ENCODE peak calls at places on chromosome 1, in ten cellular contexts. One of them, this sample, is unnamed.
A peak's percentile ranks its signal among the peaks of the same experiment; 100 is the strongest.

GRCh38 chr1:22826630-22827580 is 116.3 kb downstream of the EPHB2 start:
- DNase-seq in RWPE1: peak; percentile 78
- DNase-seq in amygdala: no peak
- DNase-seq in H54: no peak
- DNase-seq in NCI-H2081: peak; percentile 29
- DNase-seq in left cardiac atrium: no peak
- DNase-seq in Panc1: no peak
- DNase-seq in midbrain: no peak
- DNase-seq in NCI-H510A treated with DMSO at 0.1 percent for 48 hours: no peak
- DNase-seq in T-helper 2 cell: no peak
- DNase-seq in this sample: peak; percentile 36

GRCh38 chr1:59443355-59443754 is 146.5 kb downstream of the FGGY start:
- DNase-seq in RWPE1: no peak
- DNase-seq in amygdala: no peak
- DNase-seq in H54: no peak
- DNase-seq in NCI-H2081: no peak
- DNase-seq in left cardiac atrium: no peak
- DNase-seq in Panc1: no peak
- DNase-seq in midbrain: no peak
- DNase-seq in NCI-H510A treated with DMSO at 0.1 percent for 48 hours: no peak
- DNase-seq in T-helper 2 cell: no peak
- DNase-seq in this sample: no peak

GRCh38 chr1:30087465-30087864 is 635.9 kb downstream of the MATN1 start:
- DNase-seq in RWPE1: no peak
- DNase-seq in amygdala: no peak
- DNase-seq in H54: no peak
- DNase-seq in NCI-H2081: no peak
- DNase-seq in left cardiac atrium: no peak
- DNase-seq in Panc1: no peak
- DNase-seq in midbrain: no peak
- DNase-seq in NCI-H510A treated with DMSO at 0.1 percent for 48 hours: no peak
- DNase-seq in T-helper 2 cell: no peak
- DNase-seq in this sample: no peak

GRCh38 chr1:198755715-198756114 is 116.9 kb downstream of the PTPRC start:
- DNase-seq in RWPE1: no peak
- DNase-seq in amygdala: no peak
- DNase-seq in H54: no peak
- DNase-seq in NCI-H2081: no peak
- DNase-seq in left cardiac atrium: no peak
- DNase-seq in Panc1: no peak
- DNase-seq in midbrain: no peak
- DNase-seq in NCI-H510A treated with DMSO at 0.1 percent for 48 hours: no peak
- DNase-seq in T-helper 2 cell: no peak
- DNase-seq in this sample: no peak

GRCh38 chr1:2970311-2971145 is 50.7 kb upstream of the ACTRT2 start:
- DNase-seq in RWPE1: no peak
- DNase-seq in amygdala: no peak
- DNase-seq in H54: no peak
- DNase-seq in NCI-H2081: no peak
- DNase-seq in left cardiac atrium: no peak
- DNase-seq in Panc1: no peak
- DNase-seq in midbrain: no peak
- DNase-seq in NCI-H510A treated with DMSO at 0.1 percent for 48 hours: no peak
- DNase-seq in T-helper 2 cell: no peak
- DNase-seq in this sample: no peak

GRCh38 chr1:45177452-45177851 is 29.0 kb downstream of the ZSWIM5 start:
- DNase-seq in RWPE1: peak; percentile 13
- DNase-seq in amygdala: no peak
- DNase-seq in H54: no peak
- DNase-seq in NCI-H2081: no peak
- DNase-seq in left cardiac atrium: no peak
- DNase-seq in Panc1: no peak
- DNase-seq in midbrain: no peak
- DNase-seq in NCI-H510A treated with DMSO at 0.1 percent for 48 hours: no peak
- DNase-seq in T-helper 2 cell: no peak
- DNase-seq in this sample: no peak

GRCh38 chr1:75440274-75440673 is 170.6 kb downstream of the SLC44A5 start:
- DNase-seq in RWPE1: no peak
- DNase-seq in amygdala: no peak
- DNase-seq in H54: no peak
- DNase-seq in NCI-H2081: no peak
- DNase-seq in left cardiac atrium: no peak
- DNase-seq in Panc1: no peak
- DNase-seq in midbrain: no peak
- DNase-seq in NCI-H510A treated with DMSO at 0.1 percent for 48 hours: no peak
- DNase-seq in T-helper 2 cell: no peak
- DNase-seq in this sample: no peak

GRCh38 chr1:8349961-8350360 is 32.0 kb downstream of the SLC45A1 start:
- DNase-seq in RWPE1: no peak
- DNase-seq in amygdala: no peak
- DNase-seq in H54: no peak
- DNase-seq in NCI-H2081: peak; percentile 23
- DNase-seq in left cardiac atrium: peak; percentile 69
- DNase-seq in Panc1: no peak
- DNase-seq in midbrain: no peak
- DNase-seq in NCI-H510A treated with DMSO at 0.1 percent for 48 hours: peak; percentile 75
- DNase-seq in T-helper 2 cell: no peak
- DNase-seq in this sample: peak; percentile 66

GRCh38 chr1:81876901-81877750 is 76.4 kb downstream of the ADGRL2 start:
- DNase-seq in RWPE1: peak; percentile 37
- DNase-seq in amygdala: no peak
- DNase-seq in H54: peak; percentile 17
- DNase-seq in NCI-H2081: peak; percentile 31
- DNase-seq in left cardiac atrium: no peak
- DNase-seq in Panc1: no peak
- DNase-seq in midbrain: no peak
- DNase-seq in NCI-H510A treated with DMSO at 0.1 percent for 48 hours: no peak
- DNase-seq in T-helper 2 cell: no peak
- DNase-seq in this sample: no peak

GRCh38 chr1:113538225-113538624 is 147.9 kb downstream of the MAGI3 start:
- DNase-seq in RWPE1: peak; percentile 36
- DNase-seq in amygdala: no peak
- DNase-seq in H54: no peak
- DNase-seq in NCI-H2081: peak; percentile 20
- DNase-seq in left cardiac atrium: no peak
- DNase-seq in Panc1: no peak
- DNase-seq in midbrain: no peak
- DNase-seq in NCI-H510A treated with DMSO at 0.1 percent for 48 hours: no peak
- DNase-seq in T-helper 2 cell: no peak
- DNase-seq in this sample: no peak

GRCh38 chr1:151993084-151993733 is 450 bp downstream of the S100A10 start:
- DNase-seq in RWPE1: no peak
- DNase-seq in amygdala: no peak
- DNase-seq in H54: no peak
- DNase-seq in NCI-H2081: peak; percentile 7
- DNase-seq in left cardiac atrium: peak; percentile 62
- DNase-seq in Panc1: no peak
- DNase-seq in midbrain: no peak
- DNase-seq in NCI-H510A treated with DMSO at 0.1 percent for 48 hours: peak; percentile 38
- DNase-seq in T-helper 2 cell: peak; percentile 15
- DNase-seq in this sample: peak; percentile 34

GRCh38 chr1:243487649-243488227 is 231.9 kb downstream of the SDCCAG8 start:
- DNase-seq in RWPE1: peak; percentile 85
- DNase-seq in amygdala: no peak
- DNase-seq in H54: no peak
- DNase-seq in NCI-H2081: no peak
- DNase-seq in left cardiac atrium: no peak
- DNase-seq in Panc1: no peak
- DNase-seq in midbrain: no peak
- DNase-seq in NCI-H510A treated with DMSO at 0.1 percent for 48 hours: no peak
- DNase-seq in T-helper 2 cell: no peak
- DNase-seq in this sample: no peak

GRCh38 chr1:207128336-207128921 is 24.4 kb downstream of the C4BPA start:
- DNase-seq in RWPE1: no peak
- DNase-seq in amygdala: no peak
- DNase-seq in H54: no peak
- DNase-seq in NCI-H2081: no peak
- DNase-seq in left cardiac atrium: no peak
- DNase-seq in Panc1: no peak
- DNase-seq in midbrain: no peak
- DNase-seq in NCI-H510A treated with DMSO at 0.1 percent for 48 hours: no peak
- DNase-seq in T-helper 2 cell: no peak
- DNase-seq in this sample: no peak

GRCh38 chr1:164644774-164645634 is 86.0 kb downstream of the PBX1 start:
- DNase-seq in RWPE1: peak; percentile 19
- DNase-seq in amygdala: no peak
- DNase-seq in H54: peak; percentile 18
- DNase-seq in NCI-H2081: no peak
- DNase-seq in left cardiac atrium: no peak
- DNase-seq in Panc1: no peak
- DNase-seq in midbrain: no peak
- DNase-seq in NCI-H510A treated with DMSO at 0.1 percent for 48 hours: no peak
- DNase-seq in T-helper 2 cell: no peak
- DNase-seq in this sample: no peak

This sample was measured in ovary.